ENCODE peak calls at places on chromosome 11, in eight cellular contexts. One of them, this sample, is unnamed.

GRCh38 chr11:35944503-35945136 is 758 bp downstream of the LDLRAD3 start:
- DNase-seq in heart right ventricle: no peak
- DNase-seq in kidney epithelial cell: no peak
- DNase-seq in upper lobe of right lung: peak; percentile 67
- DNase-seq in fibroblast of lung: peak; percentile 15
- DNase-seq in CD8-positive, alpha-beta T cell: no peak
- DNase-seq in lower lobe of right lung: peak; percentile 52
- DNase-seq in adrenal gland: no peak
- DNase-seq in this sample: no peak

GRCh38 chr11:236774-237767 is at the start of gene PSMD13:
- DNase-seq in heart right ventricle: peak; percentile 87
- DNase-seq in kidney epithelial cell: peak; percentile 25
- DNase-seq in upper lobe of right lung: peak; percentile 95
- DNase-seq in fibroblast of lung: peak; percentile 82
- DNase-seq in CD8-positive, alpha-beta T cell: peak; percentile 91
- DNase-seq in lower lobe of right lung: peak; percentile 94
- DNase-seq in adrenal gland: peak; percentile 81
- DNase-seq in this sample: peak; percentile 80

GRCh38 chr11:73956876-73957653 is 6.2 kb downstream of the DNAJB13 start:
- DNase-seq in heart right ventricle: no peak
- DNase-seq in kidney epithelial cell: no peak
- DNase-seq in upper lobe of right lung: no peak
- DNase-seq in fibroblast of lung: no peak
- DNase-seq in CD8-positive, alpha-beta T cell: no peak
- DNase-seq in lower lobe of right lung: no peak
- DNase-seq in adrenal gland: no peak
- DNase-seq in this sample: peak; percentile 33

GRCh38 chr11:93020248-93021088 is 51.0 kb downstream of the MTNR1B start:
- DNase-seq in heart right ventricle: no peak
- DNase-seq in kidney epithelial cell: peak; percentile 37
- DNase-seq in upper lobe of right lung: no peak
- DNase-seq in fibroblast of lung: peak; percentile 91
- DNase-seq in CD8-positive, alpha-beta T cell: no peak
- DNase-seq in lower lobe of right lung: no peak
- DNase-seq in adrenal gland: peak; percentile 27
- DNase-seq in this sample: no peak

GRCh38 chr11:18731949-18732821 is 6.2 kb upstream of the IGSF22 start:
- DNase-seq in heart right ventricle: peak; percentile 23
- DNase-seq in kidney epithelial cell: no peak
- DNase-seq in upper lobe of right lung: no peak
- DNase-seq in fibroblast of lung: peak; percentile 18
- DNase-seq in CD8-positive, alpha-beta T cell: peak; percentile 82
- DNase-seq in lower lobe of right lung: no peak
- DNase-seq in adrenal gland: peak; percentile 31
- DNase-seq in this sample: no peak

GRCh38 chr11:40186401-40187091 is 1272.9 kb downstream of the LRRC4C start:
- DNase-seq in heart right ventricle: no peak
- DNase-seq in kidney epithelial cell: no peak
- DNase-seq in upper lobe of right lung: no peak
- DNase-seq in fibroblast of lung: peak; percentile 11
- DNase-seq in CD8-positive, alpha-beta T cell: no peak
- DNase-seq in lower lobe of right lung: no peak
- DNase-seq in adrenal gland: no peak
- DNase-seq in this sample: no peak

GRCh38 chr11:121441533-121441932 is 10.6 kb upstream of the SORL1 start:
- DNase-seq in heart right ventricle: no peak
- DNase-seq in kidney epithelial cell: no peak
- DNase-seq in upper lobe of right lung: no peak
- DNase-seq in fibroblast of lung: no peak
- DNase-seq in CD8-positive, alpha-beta T cell: no peak
- DNase-seq in lower lobe of right lung: no peak
- DNase-seq in adrenal gland: no peak
- DNase-seq in this sample: no peak

GRCh38 chr11:80929406-80929805 is 1488.6 kb upstream of the TENM4 start:
- DNase-seq in heart right ventricle: no peak
- DNase-seq in kidney epithelial cell: no peak
- DNase-seq in upper lobe of right lung: no peak
- DNase-seq in fibroblast of lung: no peak
- DNase-seq in CD8-positive, alpha-beta T cell: no peak
- DNase-seq in lower lobe of right lung: no peak
- DNase-seq in adrenal gland: no peak
- DNase-seq in this sample: no peak

GRCh38 chr11:116601734-116602636 is 170.8 kb downstream of the BUD13 start:
- DNase-seq in heart right ventricle: no peak
- DNase-seq in kidney epithelial cell: no peak
- DNase-seq in upper lobe of right lung: no peak
- DNase-seq in fibroblast of lung: peak; percentile 53
- DNase-seq in CD8-positive, alpha-beta T cell: no peak
- DNase-seq in lower lobe of right lung: no peak
- DNase-seq in adrenal gland: no peak
- DNase-seq in this sample: no peak

GRCh38 chr11:36122715-36123114 is 166.5 kb downstream of the COMMD9 start:
- DNase-seq in heart right ventricle: no peak
- DNase-seq in kidney epithelial cell: no peak
- DNase-seq in upper lobe of right lung: no peak
- DNase-seq in fibroblast of lung: no peak
- DNase-seq in CD8-positive, alpha-beta T cell: no peak
- DNase-seq in lower lobe of right lung: no peak
- DNase-seq in adrenal gland: no peak
- DNase-seq in this sample: no peak

GRCh38 chr11:73047773-73048371 is 94.2 kb downstream of the FCHSD2 start:
- DNase-seq in heart right ventricle: no peak
- DNase-seq in kidney epithelial cell: no peak
- DNase-seq in upper lobe of right lung: no peak
- DNase-seq in fibroblast of lung: no peak
- DNase-seq in CD8-positive, alpha-beta T cell: no peak
- DNase-seq in lower lobe of right lung: no peak
- DNase-seq in adrenal gland: no peak
- DNase-seq in this sample: no peak

GRCh38 chr11:14972581-14973490 is 685 bp upstream of the CALCA start:
- DNase-seq in heart right ventricle: no peak
- DNase-seq in kidney epithelial cell: no peak
- DNase-seq in upper lobe of right lung: no peak
- DNase-seq in fibroblast of lung: no peak
- DNase-seq in CD8-positive, alpha-beta T cell: no peak
- DNase-seq in lower lobe of right lung: no peak
- DNase-seq in adrenal gland: no peak
- DNase-seq in this sample: no peak

GRCh38 chr11:86015699-86016098 is 53.2 kb downstream of the PICALM start:
- DNase-seq in heart right ventricle: no peak
- DNase-seq in kidney epithelial cell: no peak
- DNase-seq in upper lobe of right lung: no peak
- DNase-seq in fibroblast of lung: no peak
- DNase-seq in CD8-positive, alpha-beta T cell: no peak
- DNase-seq in lower lobe of right lung: no peak
- DNase-seq in adrenal gland: no peak
- DNase-seq in this sample: no peak

GRCh38 chr11:45215098-45215497 is 68.7 kb downstream of the PRDM11 start:
- DNase-seq in heart right ventricle: no peak
- DNase-seq in kidney epithelial cell: no peak
- DNase-seq in upper lobe of right lung: no peak
- DNase-seq in fibroblast of lung: no peak
- DNase-seq in CD8-positive, alpha-beta T cell: no peak
- DNase-seq in lower lobe of right lung: no peak
- DNase-seq in adrenal gland: no peak
- DNase-seq in this sample: no peak

GRCh38 chr11:72709478-72710238 is 35.4 kb upstream of the PDE2A start:
- DNase-seq in heart right ventricle: no peak
- DNase-seq in kidney epithelial cell: no peak
- DNase-seq in upper lobe of right lung: no peak
- DNase-seq in fibroblast of lung: no peak
- DNase-seq in CD8-positive, alpha-beta T cell: no peak
- DNase-seq in lower lobe of right lung: no peak
- DNase-seq in adrenal gland: no peak
- DNase-seq in this sample: no peak

GRCh38 chr11:69501891-69502860 is 20.7 kb downstream of the LINC01488 start:
- DNase-seq in heart right ventricle: no peak
- DNase-seq in kidney epithelial cell: no peak
- DNase-seq in upper lobe of right lung: peak; percentile 64
- DNase-seq in fibroblast of lung: no peak
- DNase-seq in CD8-positive, alpha-beta T cell: no peak
- DNase-seq in lower lobe of right lung: no peak
- DNase-seq in adrenal gland: no peak
- DNase-seq in this sample: no peak

GRCh38 chr11:32847511-32847910 is 17.8 kb downstream of the PRRG4 start:
- DNase-seq in heart right ventricle: no peak
- DNase-seq in kidney epithelial cell: no peak
- DNase-seq in upper lobe of right lung: no peak
- DNase-seq in fibroblast of lung: no peak
- DNase-seq in CD8-positive, alpha-beta T cell: no peak
- DNase-seq in lower lobe of right lung: no peak
- DNase-seq in adrenal gland: no peak
- DNase-seq in this sample: no peak

GRCh38 chr11:116838321-116839084 is 1.1 kb upstream of the APOA1 start:
- DNase-seq in heart right ventricle: no peak
- DNase-seq in kidney epithelial cell: no peak
- DNase-seq in upper lobe of right lung: no peak
- DNase-seq in fibroblast of lung: no peak
- DNase-seq in CD8-positive, alpha-beta T cell: no peak
- DNase-seq in lower lobe of right lung: no peak
- DNase-seq in adrenal gland: no peak
- DNase-seq in this sample: no peak

GRCh38 chr11:100031973-100032372 is 655.1 kb upstream of the ARHGAP42 start:
- DNase-seq in heart right ventricle: no peak
- DNase-seq in kidney epithelial cell: no peak
- DNase-seq in upper lobe of right lung: no peak
- DNase-seq in fibroblast of lung: no peak
- DNase-seq in CD8-positive, alpha-beta T cell: no peak
- DNase-seq in lower lobe of right lung: no peak
- DNase-seq in adrenal gland: no peak
- DNase-seq in this sample: no peak

GRCh38 chr11:68020575-68020974 is 9.9 kb upstream of the NDUFS8 start:
- DNase-seq in heart right ventricle: no peak
- DNase-seq in kidney epithelial cell: no peak
- DNase-seq in upper lobe of right lung: no peak
- DNase-seq in fibroblast of lung: no peak
- DNase-seq in CD8-positive, alpha-beta T cell: no peak
- DNase-seq in lower lobe of right lung: peak; percentile 74
- DNase-seq in adrenal gland: peak; percentile 70
- DNase-seq in this sample: no peak

GRCh38 chr11:68018730-68019190 is 8.6 kb downstream of the ALDH3B1 start:
- DNase-seq in heart right ventricle: no peak
- DNase-seq in kidney epithelial cell: no peak
- DNase-seq in upper lobe of right lung: no peak
- DNase-seq in fibroblast of lung: no peak
- DNase-seq in CD8-positive, alpha-beta T cell: no peak
- DNase-seq in lower lobe of right lung: no peak
- DNase-seq in adrenal gland: no peak
- DNase-seq in this sample: no peak

GRCh38 chr11:68019486-68019885 is 9.4 kb downstream of the ALDH3B1 start:
- DNase-seq in heart right ventricle: no peak
- DNase-seq in kidney epithelial cell: no peak
- DNase-seq in upper lobe of right lung: no peak
- DNase-seq in fibroblast of lung: no peak
- DNase-seq in CD8-positive, alpha-beta T cell: no peak
- DNase-seq in lower lobe of right lung: no peak
- DNase-seq in adrenal gland: no peak
- DNase-seq in this sample: no peak

GRCh38 chr11:68022531-68022930 is 8.0 kb upstream of the NDUFS8 start:
- DNase-seq in heart right ventricle: no peak
- DNase-seq in kidney epithelial cell: no peak
- DNase-seq in upper lobe of right lung: no peak
- DNase-seq in fibroblast of lung: no peak
- DNase-seq in CD8-positive, alpha-beta T cell: no peak
- DNase-seq in lower lobe of right lung: no peak
- DNase-seq in adrenal gland: no peak
- DNase-seq in this sample: no peak

GRCh38 chr11:68021167-68021787 is 9.2 kb upstream of the NDUFS8 start:
- DNase-seq in heart right ventricle: no peak
- DNase-seq in kidney epithelial cell: no peak
- DNase-seq in upper lobe of right lung: no peak
- DNase-seq in fibroblast of lung: no peak
- DNase-seq in CD8-positive, alpha-beta T cell: no peak
- DNase-seq in lower lobe of right lung: peak; percentile 71
- DNase-seq in adrenal gland: peak; percentile 60
- DNase-seq in this sample: no peak
- TF ChIP-seq CTCF in heart right ventricle: no peak
- TF ChIP-seq CTCF in kidney epithelial cell: peak; percentile 65
- TF ChIP-seq CTCF in upper lobe of right lung: peak; percentile 33
- TF ChIP-seq CTCF in fibroblast of lung: peak; percentile 27
- TF ChIP-seq CTCF in CD8-positive, alpha-beta T cell: no peak
- TF ChIP-seq CTCF in lower lobe of right lung: peak; percentile 25
- TF ChIP-seq CTCF in adrenal gland: no peak
- TF ChIP-seq CTCF in this sample: no peak

GRCh38 chr11:78902771-78903507 is 328.3 kb upstream of the NARS2 start:
- DNase-seq in heart right ventricle: no peak
- DNase-seq in kidney epithelial cell: no peak
- DNase-seq in upper lobe of right lung: no peak
- DNase-seq in fibroblast of lung: no peak
- DNase-seq in CD8-positive, alpha-beta T cell: no peak
- DNase-seq in lower lobe of right lung: no peak
- DNase-seq in adrenal gland: no peak
- DNase-seq in this sample: no peak
- TF ChIP-seq CTCF in heart right ventricle: no peak
- TF ChIP-seq CTCF in kidney epithelial cell: no peak
- TF ChIP-seq CTCF in upper lobe of right lung: no peak
- TF ChIP-seq CTCF in fibroblast of lung: no peak
- TF ChIP-seq CTCF in CD8-positive, alpha-beta T cell: no peak
- TF ChIP-seq CTCF in lower lobe of right lung: no peak
- TF ChIP-seq CTCF in adrenal gland: no peak
- TF ChIP-seq CTCF in this sample: no peak

DNA sequence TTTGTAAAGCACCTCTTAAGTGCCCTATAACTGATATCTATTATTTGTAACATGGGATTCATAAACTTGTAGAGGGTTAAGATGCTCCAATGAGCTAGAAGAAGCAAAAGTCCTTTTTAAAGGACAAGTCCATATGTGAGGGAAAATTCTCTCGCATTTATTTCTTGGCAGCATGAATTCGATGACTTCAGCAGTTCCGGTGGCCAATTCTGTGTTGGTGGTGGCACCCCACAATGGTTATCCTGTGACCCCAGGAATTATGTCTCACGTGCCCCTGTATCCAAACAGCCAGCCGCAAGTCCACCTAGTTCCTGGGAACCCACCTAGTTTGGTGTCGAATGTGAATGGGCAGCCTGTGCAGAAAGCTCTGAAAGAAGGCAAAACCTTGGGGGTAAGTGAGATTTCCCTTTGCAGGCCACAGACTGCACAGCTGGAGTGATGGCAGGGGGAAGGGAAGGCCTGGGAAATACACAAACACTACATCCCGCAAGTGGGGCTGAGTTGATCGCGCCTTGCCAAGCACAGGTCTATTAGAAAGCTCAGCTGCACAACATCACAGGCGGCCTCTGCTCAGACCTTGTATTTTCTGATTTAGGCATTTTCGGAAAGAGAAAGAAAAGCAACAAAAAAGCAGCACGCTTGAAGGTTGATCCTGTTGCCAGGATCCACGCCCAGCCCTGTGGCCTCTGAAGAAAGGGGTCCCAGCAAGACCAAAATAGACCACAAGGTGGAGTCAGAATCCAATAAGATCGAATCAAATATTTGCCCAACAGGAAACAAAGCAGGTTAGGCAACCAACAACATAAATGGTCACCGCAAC is 1.5 kb downstream of the MS4A8 start:
- DNase-seq in heart right ventricle: no peak
- DNase-seq in kidney epithelial cell: no peak
- DNase-seq in upper lobe of right lung: no peak
- DNase-seq in fibroblast of lung: no peak
- DNase-seq in CD8-positive, alpha-beta T cell: no peak
- DNase-seq in lower lobe of right lung: no peak
- DNase-seq in adrenal gland: no peak
- DNase-seq in this sample: no peak
- TF ChIP-seq CTCF in heart right ventricle: no peak
- TF ChIP-seq CTCF in kidney epithelial cell: no peak
- TF ChIP-seq CTCF in upper lobe of right lung: peak; percentile 38
- TF ChIP-seq CTCF in fibroblast of lung: peak; percentile 29
- TF ChIP-seq CTCF in CD8-positive, alpha-beta T cell: no peak
- TF ChIP-seq CTCF in lower lobe of right lung: peak; percentile 50
- TF ChIP-seq CTCF in adrenal gland: no peak
- TF ChIP-seq CTCF in this sample: no peak

GRCh38 chr11:66336234-66337102 is at the start of gene RIN1:
- DNase-seq in heart right ventricle: peak; percentile 66
- DNase-seq in kidney epithelial cell: peak; percentile 94
- DNase-seq in upper lobe of right lung: peak; percentile 78
- DNase-seq in fibroblast of lung: peak; percentile 99
- DNase-seq in CD8-positive, alpha-beta T cell: no peak
- DNase-seq in lower lobe of right lung: peak; percentile 65
- DNase-seq in adrenal gland: peak; percentile 83
- DNase-seq in this sample: peak; percentile 86
- TF ChIP-seq CTCF in heart right ventricle: no peak
- TF ChIP-seq CTCF in kidney epithelial cell: peak; percentile 7
- TF ChIP-seq CTCF in upper lobe of right lung: peak; percentile 36
- TF ChIP-seq CTCF in fibroblast of lung: peak; percentile 20
- TF ChIP-seq CTCF in CD8-positive, alpha-beta T cell: no peak
- TF ChIP-seq CTCF in lower lobe of right lung: peak; percentile 22
- TF ChIP-seq CTCF in adrenal gland: no peak
- TF ChIP-seq CTCF in this sample: peak; percentile 41

This sample was measured in CD14-positive monocyte.